ENCODE peak calls at places on chromosome 11, in nine cellular contexts. One of them, this sample, is unnamed.

GRCh38 chr11:120182357-120182756 is 28.5 kb upstream of the OAF start:
- DNase-seq in CD8-positive, alpha-beta T cell: peak; percentile 11
- DNase-seq in Peyer's patch: no peak
- DNase-seq in CD4-positive, CD25-positive, alpha-beta regulatory T cell: no peak
- DNase-seq in tibial nerve: no peak
- DNase-seq in ovary: no peak
- DNase-seq in heart left ventricle: peak; percentile 33
- DNase-seq in suprapubic skin: peak; percentile 48
- DNase-seq in brain microvascular endothelial cell: no peak
- DNase-seq in this sample: no peak

GRCh38 chr11:4891996-4892640 is 10.4 kb downstream of the OR51T1 start:
- DNase-seq in CD8-positive, alpha-beta T cell: no peak
- DNase-seq in Peyer's patch: no peak
- DNase-seq in CD4-positive, CD25-positive, alpha-beta regulatory T cell: no peak
- DNase-seq in tibial nerve: no peak
- DNase-seq in ovary: no peak
- DNase-seq in heart left ventricle: no peak
- DNase-seq in suprapubic skin: no peak
- DNase-seq in brain microvascular endothelial cell: peak; percentile 76
- DNase-seq in this sample: no peak

GRCh38 chr11:2269601-2270321 is 627 bp downstream of the ASCL2 start:
- DNase-seq in CD8-positive, alpha-beta T cell: peak; percentile 72
- DNase-seq in Peyer's patch: peak; percentile 79
- DNase-seq in CD4-positive, CD25-positive, alpha-beta regulatory T cell: no peak
- DNase-seq in tibial nerve: no peak
- DNase-seq in ovary: no peak
- DNase-seq in heart left ventricle: peak; percentile 83
- DNase-seq in suprapubic skin: no peak
- DNase-seq in brain microvascular endothelial cell: no peak
- DNase-seq in this sample: peak; percentile 76

GRCh38 chr11:16505481-16505880 is 149.1 kb upstream of the SOX6 start:
- DNase-seq in CD8-positive, alpha-beta T cell: no peak
- DNase-seq in Peyer's patch: no peak
- DNase-seq in CD4-positive, CD25-positive, alpha-beta regulatory T cell: no peak
- DNase-seq in tibial nerve: no peak
- DNase-seq in ovary: no peak
- DNase-seq in heart left ventricle: no peak
- DNase-seq in suprapubic skin: no peak
- DNase-seq in brain microvascular endothelial cell: no peak
- DNase-seq in this sample: no peak

GRCh38 chr11:100546714-100547113 is 140.4 kb upstream of the ARHGAP42 start:
- DNase-seq in CD8-positive, alpha-beta T cell: no peak
- DNase-seq in Peyer's patch: no peak
- DNase-seq in CD4-positive, CD25-positive, alpha-beta regulatory T cell: no peak
- DNase-seq in tibial nerve: no peak
- DNase-seq in ovary: no peak
- DNase-seq in heart left ventricle: no peak
- DNase-seq in suprapubic skin: no peak
- DNase-seq in brain microvascular endothelial cell: peak; percentile 69
- DNase-seq in this sample: no peak

GRCh38 chr11:33452806-33453205 is 195.6 kb downstream of the HIPK3 start:
- DNase-seq in CD8-positive, alpha-beta T cell: no peak
- DNase-seq in Peyer's patch: no peak
- DNase-seq in CD4-positive, CD25-positive, alpha-beta regulatory T cell: no peak
- DNase-seq in tibial nerve: no peak
- DNase-seq in ovary: no peak
- DNase-seq in heart left ventricle: no peak
- DNase-seq in suprapubic skin: no peak
- DNase-seq in brain microvascular endothelial cell: peak; percentile 89
- DNase-seq in this sample: no peak

GRCh38 chr11:23413057-23413456 is 552.8 kb upstream of the CCDC179 start:
- DNase-seq in CD8-positive, alpha-beta T cell: no peak
- DNase-seq in Peyer's patch: no peak
- DNase-seq in CD4-positive, CD25-positive, alpha-beta regulatory T cell: no peak
- DNase-seq in tibial nerve: no peak
- DNase-seq in ovary: no peak
- DNase-seq in heart left ventricle: no peak
- DNase-seq in suprapubic skin: no peak
- DNase-seq in brain microvascular endothelial cell: no peak
- DNase-seq in this sample: no peak

GRCh38 chr11:5930614-5931013 is 11.4 kb upstream of the OR56A3 start:
- DNase-seq in CD8-positive, alpha-beta T cell: no peak
- DNase-seq in Peyer's patch: no peak
- DNase-seq in CD4-positive, CD25-positive, alpha-beta regulatory T cell: no peak
- DNase-seq in tibial nerve: no peak
- DNase-seq in ovary: no peak
- DNase-seq in heart left ventricle: no peak
- DNase-seq in suprapubic skin: no peak
- DNase-seq in brain microvascular endothelial cell: no peak
- DNase-seq in this sample: no peak

GRCh38 chr11:5767056-5767455 is 13.0 kb downstream of the OR52N4 start:
- DNase-seq in CD8-positive, alpha-beta T cell: no peak
- DNase-seq in Peyer's patch: no peak
- DNase-seq in CD4-positive, CD25-positive, alpha-beta regulatory T cell: no peak
- DNase-seq in tibial nerve: no peak
- DNase-seq in ovary: no peak
- DNase-seq in heart left ventricle: no peak
- DNase-seq in suprapubic skin: no peak
- DNase-seq in brain microvascular endothelial cell: no peak
- DNase-seq in this sample: no peak

GRCh38 chr11:95545116-95545875 is 244.3 kb downstream of the FAM76B start:
- DNase-seq in CD8-positive, alpha-beta T cell: no peak
- DNase-seq in Peyer's patch: no peak
- DNase-seq in CD4-positive, CD25-positive, alpha-beta regulatory T cell: no peak
- DNase-seq in tibial nerve: no peak
- DNase-seq in ovary: no peak
- DNase-seq in heart left ventricle: no peak
- DNase-seq in suprapubic skin: no peak
- DNase-seq in brain microvascular endothelial cell: no peak
- DNase-seq in this sample: no peak

DNA sequence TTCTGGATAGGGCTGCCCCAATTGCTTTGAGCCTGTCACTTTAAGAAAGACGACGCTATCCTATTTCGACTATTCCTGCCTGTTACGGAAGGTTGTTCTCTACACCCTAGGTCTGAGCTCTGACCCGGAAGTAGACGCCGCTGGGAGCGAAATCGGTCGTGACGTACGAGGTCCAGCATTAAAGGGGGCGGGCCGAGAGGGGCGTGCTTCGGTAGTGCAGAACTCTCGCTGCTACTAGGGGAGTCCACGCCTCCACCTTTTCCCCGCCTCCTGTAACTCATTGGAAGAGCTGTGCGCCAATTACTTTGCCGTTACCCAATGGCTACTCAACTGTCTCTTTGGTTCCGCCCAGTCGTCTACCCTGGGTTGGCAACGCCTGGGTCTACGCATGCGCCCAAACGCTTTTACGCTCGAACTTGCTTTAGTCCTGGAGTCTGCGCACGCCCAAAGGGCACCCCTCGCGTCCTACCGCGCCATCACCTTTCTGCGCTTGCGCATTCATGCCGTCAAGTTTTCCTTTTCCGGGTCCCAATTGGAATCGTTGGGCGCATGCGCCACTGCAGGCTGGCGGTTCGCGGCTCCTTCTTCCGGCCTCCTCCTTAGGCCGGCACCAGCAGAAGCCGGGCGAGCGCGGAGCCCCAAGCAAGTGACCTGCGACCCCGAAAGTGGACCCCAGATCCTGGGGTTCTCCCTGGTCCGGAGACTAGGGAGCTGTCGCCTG is at the start of gene PCNX3:
- DNase-seq in CD8-positive, alpha-beta T cell: peak; percentile 100
- DNase-seq in Peyer's patch: peak; percentile 100
- DNase-seq in CD4-positive, CD25-positive, alpha-beta regulatory T cell: peak; percentile 100
- DNase-seq in tibial nerve: peak; percentile 100
- DNase-seq in ovary: peak; percentile 100
- DNase-seq in heart left ventricle: peak; percentile 100
- DNase-seq in suprapubic skin: peak; percentile 100
- DNase-seq in brain microvascular endothelial cell: peak; percentile 100
- DNase-seq in this sample: peak; percentile 100
- H3K27ac ChIP-seq in CD8-positive, alpha-beta T cell: peak within 1 kb of the TSS; percentile 92
- H3K27ac ChIP-seq in Peyer's patch: peak within 1 kb of the TSS; percentile 97
- H3K27ac ChIP-seq in CD4-positive, CD25-positive, alpha-beta regulatory T cell: peak within 1 kb of the TSS; percentile 96
- H3K27ac ChIP-seq in tibial nerve: peak within 1 kb of the TSS; percentile 96
- H3K27ac ChIP-seq in ovary: peak within 1 kb of the TSS; percentile 75
- H3K27ac ChIP-seq in heart left ventricle: peak within 1 kb of the TSS; percentile 98
- H3K27ac ChIP-seq in suprapubic skin: peak within 1 kb of the TSS; percentile 89
- H3K27ac ChIP-seq in brain microvascular endothelial cell: peak within 1 kb of the TSS; percentile 82
- H3K27ac ChIP-seq in this sample: peak within 1 kb of the TSS; percentile 95

GRCh38 chr11:14312736-14313438 is 46.1 kb downstream of the RRAS2 start:
- DNase-seq in CD8-positive, alpha-beta T cell: no peak
- DNase-seq in Peyer's patch: no peak
- DNase-seq in CD4-positive, CD25-positive, alpha-beta regulatory T cell: no peak
- DNase-seq in tibial nerve: no peak
- DNase-seq in ovary: no peak
- DNase-seq in heart left ventricle: no peak
- DNase-seq in suprapubic skin: no peak
- DNase-seq in brain microvascular endothelial cell: peak; percentile 25
- DNase-seq in this sample: no peak
- H3K27ac ChIP-seq in CD8-positive, alpha-beta T cell: no peak overlapping the region
- H3K27ac ChIP-seq in Peyer's patch: no peak overlapping the region
- H3K27ac ChIP-seq in CD4-positive, CD25-positive, alpha-beta regulatory T cell: no peak overlapping the region
- H3K27ac ChIP-seq in tibial nerve: no peak overlapping the region
- H3K27ac ChIP-seq in ovary: no peak overlapping the region
- H3K27ac ChIP-seq in heart left ventricle: no peak overlapping the region
- H3K27ac ChIP-seq in suprapubic skin: no peak overlapping the region
- H3K27ac ChIP-seq in brain microvascular endothelial cell: peak overlapping the region; percentile 51
- H3K27ac ChIP-seq in this sample: no peak overlapping the region

DNA sequence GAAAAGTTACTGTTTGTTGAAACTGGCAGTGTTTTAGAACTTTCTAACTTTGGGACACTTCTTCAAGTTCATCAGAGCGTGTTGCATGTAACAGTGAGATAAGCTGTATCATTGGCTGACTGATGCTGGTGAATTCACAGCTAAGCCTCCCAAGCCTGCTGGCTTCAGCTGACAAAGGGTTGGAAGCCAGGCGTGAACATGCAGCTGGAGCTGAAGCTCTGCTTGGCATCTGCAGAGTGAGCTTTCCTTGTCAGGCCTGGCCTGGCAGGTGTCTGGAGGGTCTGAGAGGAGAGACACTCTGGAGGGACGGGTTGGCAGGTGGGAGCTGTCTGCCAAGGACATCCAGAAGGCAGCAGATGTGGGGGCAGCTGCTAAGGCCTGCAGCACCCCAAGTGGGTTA is 1.5 kb downstream of the AMPD3 start:
- DNase-seq in CD8-positive, alpha-beta T cell: peak; percentile 52
- DNase-seq in Peyer's patch: no peak
- DNase-seq in CD4-positive, CD25-positive, alpha-beta regulatory T cell: no peak
- DNase-seq in tibial nerve: no peak
- DNase-seq in ovary: no peak
- DNase-seq in heart left ventricle: no peak
- DNase-seq in suprapubic skin: no peak
- DNase-seq in brain microvascular endothelial cell: no peak
- DNase-seq in this sample: no peak
- H3K27ac ChIP-seq in CD8-positive, alpha-beta T cell: peak overlapping the region; percentile 10
- H3K27ac ChIP-seq in Peyer's patch: peak overlapping the region; percentile 65
- H3K27ac ChIP-seq in CD4-positive, CD25-positive, alpha-beta regulatory T cell: peak overlapping the region; percentile 74
- H3K27ac ChIP-seq in tibial nerve: no peak overlapping the region
- H3K27ac ChIP-seq in ovary: no peak overlapping the region
- H3K27ac ChIP-seq in heart left ventricle: no peak overlapping the region
- H3K27ac ChIP-seq in suprapubic skin: peak overlapping the region; percentile 35
- H3K27ac ChIP-seq in brain microvascular endothelial cell: peak overlapping the region; percentile 87
- H3K27ac ChIP-seq in this sample: peak overlapping the region; percentile 56

GRCh38 chr11:122202951-122203456 is 87.0 kb upstream of the BLID start:
- DNase-seq in CD8-positive, alpha-beta T cell: no peak
- DNase-seq in Peyer's patch: peak; percentile 60
- DNase-seq in CD4-positive, CD25-positive, alpha-beta regulatory T cell: no peak
- DNase-seq in tibial nerve: peak; percentile 54
- DNase-seq in ovary: peak; percentile 79
- DNase-seq in heart left ventricle: peak; percentile 84
- DNase-seq in suprapubic skin: peak; percentile 88
- DNase-seq in brain microvascular endothelial cell: peak; percentile 69
- DNase-seq in this sample: peak; percentile 65
- H3K27ac ChIP-seq in CD8-positive, alpha-beta T cell: no peak overlapping the region
- H3K27ac ChIP-seq in Peyer's patch: no peak overlapping the region
- H3K27ac ChIP-seq in CD4-positive, CD25-positive, alpha-beta regulatory T cell: no peak overlapping the region
- H3K27ac ChIP-seq in tibial nerve: peak overlapping the region; percentile 87
- H3K27ac ChIP-seq in ovary: no peak overlapping the region
- H3K27ac ChIP-seq in heart left ventricle: peak overlapping the region; percentile 32
- H3K27ac ChIP-seq in suprapubic skin: peak overlapping the region; percentile 68
- H3K27ac ChIP-seq in brain microvascular endothelial cell: peak overlapping the region; percentile 74
- H3K27ac ChIP-seq in this sample: peak overlapping the region; percentile 48

GRCh38 chr11:72410956-72411355 is 23.4 kb downstream of the CLPB start:
- DNase-seq in CD8-positive, alpha-beta T cell: no peak
- DNase-seq in Peyer's patch: no peak
- DNase-seq in CD4-positive, CD25-positive, alpha-beta regulatory T cell: no peak
- DNase-seq in tibial nerve: no peak
- DNase-seq in ovary: no peak
- DNase-seq in heart left ventricle: no peak
- DNase-seq in suprapubic skin: no peak
- DNase-seq in brain microvascular endothelial cell: no peak
- DNase-seq in this sample: no peak
- H3K27ac ChIP-seq in CD8-positive, alpha-beta T cell: no peak overlapping the region
- H3K27ac ChIP-seq in Peyer's patch: peak overlapping the region; percentile 70
- H3K27ac ChIP-seq in CD4-positive, CD25-positive, alpha-beta regulatory T cell: no peak overlapping the region
- H3K27ac ChIP-seq in tibial nerve: peak overlapping the region; percentile 73
- H3K27ac ChIP-seq in ovary: no peak overlapping the region
- H3K27ac ChIP-seq in heart left ventricle: peak overlapping the region; percentile 60
- H3K27ac ChIP-seq in suprapubic skin: peak overlapping the region; percentile 81
- H3K27ac ChIP-seq in brain microvascular endothelial cell: no peak overlapping the region
- H3K27ac ChIP-seq in this sample: peak overlapping the region; percentile 85

GRCh38 chr11:60860943-60861342 is 5.2 kb upstream of the PTGDR2 start:
- DNase-seq in CD8-positive, alpha-beta T cell: no peak
- DNase-seq in Peyer's patch: peak; percentile 7
- DNase-seq in CD4-positive, CD25-positive, alpha-beta regulatory T cell: no peak
- DNase-seq in tibial nerve: no peak
- DNase-seq in ovary: no peak
- DNase-seq in heart left ventricle: no peak
- DNase-seq in suprapubic skin: no peak
- DNase-seq in brain microvascular endothelial cell: no peak
- DNase-seq in this sample: peak; percentile 16
- H3K27ac ChIP-seq in CD8-positive, alpha-beta T cell: no peak overlapping the region
- H3K27ac ChIP-seq in Peyer's patch: no peak overlapping the region
- H3K27ac ChIP-seq in CD4-positive, CD25-positive, alpha-beta regulatory T cell: no peak overlapping the region
- H3K27ac ChIP-seq in tibial nerve: no peak overlapping the region
- H3K27ac ChIP-seq in ovary: no peak overlapping the region
- H3K27ac ChIP-seq in heart left ventricle: no peak overlapping the region
- H3K27ac ChIP-seq in suprapubic skin: no peak overlapping the region
- H3K27ac ChIP-seq in brain microvascular endothelial cell: no peak overlapping the region
- H3K27ac ChIP-seq in this sample: no peak overlapping the region

DNA sequence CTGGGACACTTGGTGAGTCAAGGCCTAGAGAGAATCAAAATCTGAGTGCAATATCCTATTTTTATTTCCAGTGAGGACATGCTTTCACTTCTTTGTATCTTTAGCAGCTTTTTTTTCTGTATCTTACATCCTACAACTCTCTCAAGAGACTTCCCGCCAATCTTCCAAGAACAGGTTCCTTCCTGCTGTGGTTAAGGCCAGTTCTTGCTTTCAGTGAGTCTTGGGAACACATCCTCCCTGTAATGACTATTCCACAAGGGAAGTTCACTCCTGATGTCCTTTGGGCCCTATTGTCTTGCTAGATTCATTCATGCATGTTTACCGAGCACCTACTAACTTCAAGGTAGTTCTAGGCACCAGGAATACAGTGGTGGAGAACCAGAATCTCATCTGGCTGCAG is 3.8 kb upstream of the MMP12 start:
- DNase-seq in CD8-positive, alpha-beta T cell: no peak
- DNase-seq in Peyer's patch: no peak
- DNase-seq in CD4-positive, CD25-positive, alpha-beta regulatory T cell: no peak
- DNase-seq in tibial nerve: no peak
- DNase-seq in ovary: no peak
- DNase-seq in heart left ventricle: no peak
- DNase-seq in suprapubic skin: no peak
- DNase-seq in brain microvascular endothelial cell: no peak
- DNase-seq in this sample: no peak
- H3K27ac ChIP-seq in CD8-positive, alpha-beta T cell: no peak overlapping the region
- H3K27ac ChIP-seq in Peyer's patch: no peak overlapping the region
- H3K27ac ChIP-seq in CD4-positive, CD25-positive, alpha-beta regulatory T cell: no peak overlapping the region
- H3K27ac ChIP-seq in tibial nerve: no peak overlapping the region
- H3K27ac ChIP-seq in ovary: no peak overlapping the region
- H3K27ac ChIP-seq in heart left ventricle: no peak overlapping the region
- H3K27ac ChIP-seq in suprapubic skin: no peak overlapping the region
- H3K27ac ChIP-seq in brain microvascular endothelial cell: no peak overlapping the region
- H3K27ac ChIP-seq in this sample: no peak overlapping the region